ENCODE peak calls at places on chromosome 6, in seven cellular contexts. One of them, this sample, is unnamed.

GRCh38 chr6:13297391-13297790 is 30.9 kb downstream of the TBC1D7 start:
- DNase-seq in heart left ventricle: no peak
- DNase-seq in thyroid gland: no peak
- DNase-seq in gastrocnemius medialis: no peak
- DNase-seq in IMR-90: no peak
- DNase-seq in adrenal gland: no peak
- DNase-seq in right lobe of liver: no peak
- DNase-seq in this sample: no peak

GRCh38 chr6:42390228-42390934 is 61.3 kb downstream of the TRERF1 start:
- DNase-seq in heart left ventricle: no peak
- DNase-seq in thyroid gland: peak
- DNase-seq in gastrocnemius medialis: no peak
- DNase-seq in IMR-90: no peak
- DNase-seq in adrenal gland: no peak
- DNase-seq in right lobe of liver: no peak
- DNase-seq in this sample: no peak

GRCh38 chr6:151808331-151809241 is 1.1 kb downstream of the ESR1 start:
- DNase-seq in heart left ventricle: no peak
- DNase-seq in thyroid gland: peak
- DNase-seq in gastrocnemius medialis: peak
- DNase-seq in IMR-90: no peak
- DNase-seq in adrenal gland: no peak
- DNase-seq in right lobe of liver: no peak
- DNase-seq in this sample: peak

GRCh38 chr6:106155219-106155830 is 69.2 kb downstream of the PRDM1 start:
- DNase-seq in heart left ventricle: no peak
- DNase-seq in thyroid gland: no peak
- DNase-seq in gastrocnemius medialis: no peak
- DNase-seq in IMR-90: no peak
- DNase-seq in adrenal gland: no peak
- DNase-seq in right lobe of liver: no peak
- DNase-seq in this sample: no peak

GRCh38 chr6:72621243-72622093 is at the start of gene KCNQ5:
- DNase-seq in heart left ventricle: peak
- DNase-seq in thyroid gland: peak
- DNase-seq in gastrocnemius medialis: peak
- DNase-seq in IMR-90: no peak
- DNase-seq in adrenal gland: no peak
- DNase-seq in right lobe of liver: peak
- DNase-seq in this sample: no peak

GRCh38 chr6:157157228-157157627 is 166.1 kb downstream of the TMEM242 start:
- DNase-seq in heart left ventricle: no peak
- DNase-seq in thyroid gland: no peak
- DNase-seq in gastrocnemius medialis: no peak
- DNase-seq in IMR-90: no peak
- DNase-seq in adrenal gland: no peak
- DNase-seq in right lobe of liver: no peak
- DNase-seq in this sample: no peak

GRCh38 chr6:1390071-1390804 is 862 bp downstream of the FOXF2 start:
- DNase-seq in heart left ventricle: no peak
- DNase-seq in thyroid gland: no peak
- DNase-seq in gastrocnemius medialis: no peak
- DNase-seq in IMR-90: peak
- DNase-seq in adrenal gland: no peak
- DNase-seq in right lobe of liver: no peak
- DNase-seq in this sample: no peak

GRCh38 chr6:152858151-152858550 is 107.6 kb downstream of the VIP start:
- DNase-seq in heart left ventricle: no peak
- DNase-seq in thyroid gland: no peak
- DNase-seq in gastrocnemius medialis: no peak
- DNase-seq in IMR-90: no peak
- DNase-seq in adrenal gland: no peak
- DNase-seq in right lobe of liver: no peak
- DNase-seq in this sample: no peak

GRCh38 chr6:28794175-28795002 is 129.4 kb downstream of the TRIM27 start:
- DNase-seq in heart left ventricle: no peak
- DNase-seq in thyroid gland: no peak
- DNase-seq in gastrocnemius medialis: no peak
- DNase-seq in IMR-90: peak
- DNase-seq in adrenal gland: no peak
- DNase-seq in right lobe of liver: no peak
- DNase-seq in this sample: no peak

GRCh38 chr6:126720326-126720725 is 380.4 kb downstream of the CENPW start:
- DNase-seq in heart left ventricle: no peak
- DNase-seq in thyroid gland: no peak
- DNase-seq in gastrocnemius medialis: no peak
- DNase-seq in IMR-90: peak
- DNase-seq in adrenal gland: no peak
- DNase-seq in right lobe of liver: no peak
- DNase-seq in this sample: no peak

GRCh38 chr6:120354452-120355098 is 979.7 kb downstream of the TBC1D32 start:
- DNase-seq in heart left ventricle: no peak
- DNase-seq in thyroid gland: no peak
- DNase-seq in gastrocnemius medialis: no peak
- DNase-seq in IMR-90: no peak
- DNase-seq in adrenal gland: no peak
- DNase-seq in right lobe of liver: no peak
- DNase-seq in this sample: no peak

GRCh38 chr6:13096084-13096483 is 232.3 kb downstream of the TBC1D7 start:
- DNase-seq in heart left ventricle: no peak
- DNase-seq in thyroid gland: no peak
- DNase-seq in gastrocnemius medialis: no peak
- DNase-seq in IMR-90: no peak
- DNase-seq in adrenal gland: no peak
- DNase-seq in right lobe of liver: no peak
- DNase-seq in this sample: no peak

GRCh38 chr6:27766405-27766804 is 145.8 kb downstream of the OR2B2 start:
- DNase-seq in heart left ventricle: no peak
- DNase-seq in thyroid gland: no peak
- DNase-seq in gastrocnemius medialis: no peak
- DNase-seq in IMR-90: no peak
- DNase-seq in adrenal gland: no peak
- DNase-seq in right lobe of liver: no peak
- DNase-seq in this sample: no peak

GRCh38 chr6:43334466-43335095 is 26.0 kb upstream of the CRIP3 start:
- DNase-seq in heart left ventricle: no peak
- DNase-seq in thyroid gland: no peak
- DNase-seq in gastrocnemius medialis: no peak
- DNase-seq in IMR-90: peak
- DNase-seq in adrenal gland: no peak
- DNase-seq in right lobe of liver: no peak
- DNase-seq in this sample: no peak

GRCh38 chr6:152394303-152394702 is 242.9 kb downstream of the SYNE1 start:
- DNase-seq in heart left ventricle: no peak
- DNase-seq in thyroid gland: no peak
- DNase-seq in gastrocnemius medialis: no peak
- DNase-seq in IMR-90: no peak
- DNase-seq in adrenal gland: no peak
- DNase-seq in right lobe of liver: no peak
- DNase-seq in this sample: no peak

GRCh38 chr6:140729521-140729920 is 1355.1 kb upstream of the CITED2 start:
- DNase-seq in heart left ventricle: no peak
- DNase-seq in thyroid gland: no peak
- DNase-seq in gastrocnemius medialis: no peak
- DNase-seq in IMR-90: no peak
- DNase-seq in adrenal gland: no peak
- DNase-seq in right lobe of liver: no peak
- DNase-seq in this sample: no peak

GRCh38 chr6:158999669-159000403 is at the start of gene RSPH3:
- DNase-seq in heart left ventricle: peak
- DNase-seq in thyroid gland: peak
- DNase-seq in gastrocnemius medialis: peak
- DNase-seq in IMR-90: peak
- DNase-seq in adrenal gland: peak
- DNase-seq in right lobe of liver: peak
- DNase-seq in this sample: peak
- TF ChIP-seq CTCF in heart left ventricle: no peak
- TF ChIP-seq CTCF in thyroid gland: peak
- TF ChIP-seq CTCF in gastrocnemius medialis: peak
- TF ChIP-seq CTCF in IMR-90: peak
- TF ChIP-seq CTCF in adrenal gland: no peak
- TF ChIP-seq CTCF in right lobe of liver: peak
- TF ChIP-seq CTCF in this sample: no peak

GRCh38 chr6:166492092-166492491 is 94.4 kb downstream of the RAMACL start:
- DNase-seq in heart left ventricle: no peak
- DNase-seq in thyroid gland: no peak
- DNase-seq in gastrocnemius medialis: no peak
- DNase-seq in IMR-90: no peak
- DNase-seq in adrenal gland: no peak
- DNase-seq in right lobe of liver: no peak
- DNase-seq in this sample: no peak

GRCh38 chr6:166494757-166495486 is 91.6 kb downstream of the RAMACL start:
- DNase-seq in heart left ventricle: no peak
- DNase-seq in thyroid gland: no peak
- DNase-seq in gastrocnemius medialis: peak
- DNase-seq in IMR-90: no peak
- DNase-seq in adrenal gland: no peak
- DNase-seq in right lobe of liver: no peak
- DNase-seq in this sample: no peak

GRCh38 chr6:166495487-166496314 is 90.8 kb downstream of the RAMACL start:
- DNase-seq in heart left ventricle: no peak
- DNase-seq in thyroid gland: no peak
- DNase-seq in gastrocnemius medialis: no peak
- DNase-seq in IMR-90: no peak
- DNase-seq in adrenal gland: no peak
- DNase-seq in right lobe of liver: no peak
- DNase-seq in this sample: no peak

GRCh38 chr6:166493427-166494100 is 92.9 kb downstream of the RAMACL start:
- DNase-seq in heart left ventricle: no peak
- DNase-seq in thyroid gland: no peak
- DNase-seq in gastrocnemius medialis: no peak
- DNase-seq in IMR-90: no peak
- DNase-seq in adrenal gland: no peak
- DNase-seq in right lobe of liver: no peak
- DNase-seq in this sample: no peak

DNA sequence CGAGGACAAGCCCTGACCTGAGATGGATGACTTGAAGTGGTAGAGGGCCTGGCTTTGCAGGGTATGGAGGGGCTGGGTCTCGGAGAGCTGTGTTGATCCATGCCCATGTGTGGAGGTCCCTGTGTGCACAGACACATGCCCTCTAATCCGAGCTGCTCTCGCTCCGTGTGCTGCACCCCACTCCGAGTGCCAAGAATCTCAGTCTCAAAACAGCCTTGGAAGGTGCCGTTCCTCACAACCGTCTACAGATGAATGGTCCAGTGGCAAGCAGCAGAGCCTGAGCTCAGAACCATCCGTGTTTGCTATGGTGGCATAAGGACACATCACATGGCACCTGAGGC is 92.4 kb downstream of the RAMACL start:
- DNase-seq in heart left ventricle: no peak
- DNase-seq in thyroid gland: no peak
- DNase-seq in gastrocnemius medialis: peak
- DNase-seq in IMR-90: no peak
- DNase-seq in adrenal gland: no peak
- DNase-seq in right lobe of liver: no peak
- DNase-seq in this sample: no peak
- TF ChIP-seq POLR2A in heart left ventricle: no peak
- TF ChIP-seq POLR2A in thyroid gland: no peak
- TF ChIP-seq POLR2A in gastrocnemius medialis: no peak
- TF ChIP-seq POLR2A in IMR-90: no peak
- TF ChIP-seq POLR2A in adrenal gland: no peak
- TF ChIP-seq POLR2A in right lobe of liver: no peak
- TF ChIP-seq POLR2A in this sample: no peak

DNA sequence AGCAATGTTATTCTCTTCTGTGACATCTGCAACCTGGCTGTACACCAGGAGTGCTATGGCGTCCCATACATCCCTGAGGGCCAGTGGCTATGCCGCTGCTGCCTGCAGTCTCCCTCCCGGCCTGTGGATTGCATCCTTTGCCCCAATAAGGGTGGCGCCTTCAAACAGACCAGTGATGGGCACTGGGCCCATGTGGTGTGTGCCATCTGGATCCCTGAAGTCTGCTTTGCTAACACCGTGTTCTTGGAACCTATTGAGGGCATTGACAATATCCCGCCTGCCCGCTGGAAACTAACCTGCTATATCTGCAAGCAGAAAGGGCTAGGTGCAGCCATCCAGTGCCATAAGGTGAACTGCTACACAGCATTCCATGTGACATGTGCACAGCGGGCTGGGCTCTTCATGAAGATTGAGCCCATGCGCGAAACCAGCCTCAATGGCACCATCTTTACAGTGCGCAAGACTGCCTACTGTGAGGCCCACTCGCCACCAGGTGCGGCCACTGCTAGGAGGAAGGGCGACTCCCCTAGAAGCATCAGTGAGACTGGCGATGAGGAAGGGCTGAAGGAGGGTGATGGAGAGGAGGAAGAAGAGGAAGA is 4.6 kb downstream of the BRPF3 start:
- DNase-seq in heart left ventricle: no peak
- DNase-seq in thyroid gland: no peak
- DNase-seq in gastrocnemius medialis: no peak
- DNase-seq in IMR-90: no peak
- DNase-seq in adrenal gland: no peak
- DNase-seq in right lobe of liver: no peak
- DNase-seq in this sample: no peak
- H3K4me3 ChIP-seq in heart left ventricle: no peak
- H3K4me3 ChIP-seq in thyroid gland: no peak
- H3K4me3 ChIP-seq in gastrocnemius medialis: no peak
- H3K4me3 ChIP-seq in IMR-90: no peak
- H3K4me3 ChIP-seq in adrenal gland: no peak
- H3K4me3 ChIP-seq in right lobe of liver: no peak
- H3K4me3 ChIP-seq in this sample: no peak

GRCh38 chr6:153962548-153962947 is 76.5 kb upstream of the OPRM1 start:
- DNase-seq in heart left ventricle: no peak
- DNase-seq in thyroid gland: no peak
- DNase-seq in gastrocnemius medialis: no peak
- DNase-seq in IMR-90: no peak
- DNase-seq in adrenal gland: no peak
- DNase-seq in right lobe of liver: no peak
- DNase-seq in this sample: no peak

GRCh38 chr6:153959281-153959680 is 79.8 kb upstream of the OPRM1 start:
- DNase-seq in heart left ventricle: no peak
- DNase-seq in thyroid gland: no peak
- DNase-seq in gastrocnemius medialis: no peak
- DNase-seq in IMR-90: no peak
- DNase-seq in adrenal gland: no peak
- DNase-seq in right lobe of liver: no peak
- DNase-seq in this sample: no peak

GRCh38 chr6:153960741-153961140 is 78.3 kb upstream of the OPRM1 start:
- DNase-seq in heart left ventricle: no peak
- DNase-seq in thyroid gland: no peak
- DNase-seq in gastrocnemius medialis: no peak
- DNase-seq in IMR-90: no peak
- DNase-seq in adrenal gland: no peak
- DNase-seq in right lobe of liver: no peak
- DNase-seq in this sample: no peak

GRCh38 chr6:153965996-153966395 is 73.0 kb upstream of the OPRM1 start:
- DNase-seq in heart left ventricle: no peak
- DNase-seq in thyroid gland: no peak
- DNase-seq in gastrocnemius medialis: no peak
- DNase-seq in IMR-90: no peak
- DNase-seq in adrenal gland: no peak
- DNase-seq in right lobe of liver: no peak
- DNase-seq in this sample: no peak

DNA sequence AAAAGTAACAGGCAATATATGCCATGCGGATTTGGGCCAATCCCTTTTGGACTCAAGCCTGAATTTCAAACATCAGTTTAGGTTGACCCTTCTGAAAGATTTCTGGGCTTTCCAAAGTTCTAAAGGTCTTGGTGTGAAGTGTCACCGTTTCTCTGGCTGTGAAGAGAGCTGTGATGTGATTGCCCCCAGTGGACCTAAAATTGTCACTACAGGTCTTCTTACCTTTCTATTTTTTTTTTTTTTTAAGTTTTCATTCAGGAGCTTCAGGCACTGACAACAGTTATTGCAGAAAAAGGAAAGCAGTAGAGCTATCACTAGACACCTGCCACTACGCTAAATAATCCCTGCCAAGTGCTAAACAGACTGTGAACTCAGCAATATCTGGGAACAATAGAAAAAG is 75.7 kb upstream of the OPRM1 start:
- DNase-seq in heart left ventricle: no peak
- DNase-seq in thyroid gland: no peak
- DNase-seq in gastrocnemius medialis: no peak
- DNase-seq in IMR-90: no peak
- DNase-seq in adrenal gland: no peak
- DNase-seq in right lobe of liver: no peak
- DNase-seq in this sample: no peak
- TF ChIP-seq CTCF in heart left ventricle: no peak
- TF ChIP-seq CTCF in thyroid gland: no peak
- TF ChIP-seq CTCF in gastrocnemius medialis: no peak
- TF ChIP-seq CTCF in IMR-90: no peak
- TF ChIP-seq CTCF in adrenal gland: no peak
- TF ChIP-seq CTCF in right lobe of liver: no peak
- TF ChIP-seq CTCF in this sample: no peak